ENCODE peak calls at places on chromosomes 13 and 19, in ten cellular contexts. One of them, this sample, is unnamed.

GRCh38 chr19:48419158-48419920 is 25.9 kb downstream of the GRIN2D start:
- DNase-seq in LNCaP clone FGC: no peak
- DNase-seq in ovary: peak; percentile 42
- DNase-seq in stomach: peak; percentile 49
- DNase-seq in heart right ventricle: no peak
- DNase-seq in AG04449: no peak
- DNase-seq in breast epithelium: no peak
- DNase-seq in hepatocyte: no peak
- DNase-seq in left lung: peak; percentile 74
- DNase-seq in AG04450: no peak
- DNase-seq in this sample: no peak

GRCh38 chr13:62014299-62014698 is 598.6 kb upstream of the PCDH20 start:
- DNase-seq in ovary: no peak
- DNase-seq in AG04449: no peak
- DNase-seq in AG04450: no peak
- DNase-seq in stomach: no peak
- DNase-seq in breast epithelium: no peak
- DNase-seq in hepatocyte: peak; percentile 6
- DNase-seq in left lung: no peak
- DNase-seq in LNCaP clone FGC: no peak
- DNase-seq in heart right ventricle: no peak
- DNase-seq in this sample: no peak

GRCh38 chr13:83589816-83590215 is 292.5 kb downstream of the SLITRK1 start:
- DNase-seq in breast epithelium: no peak
- DNase-seq in AG04450: no peak
- DNase-seq in left lung: no peak
- DNase-seq in hepatocyte: no peak
- DNase-seq in ovary: no peak
- DNase-seq in AG04449: no peak
- DNase-seq in LNCaP clone FGC: no peak
- DNase-seq in stomach: no peak
- DNase-seq in heart right ventricle: no peak
- DNase-seq in this sample: no peak

GRCh38 chr19:33758541-33759013 is 38.1 kb upstream of the KCTD15 start:
- DNase-seq in hepatocyte: no peak
- DNase-seq in ovary: no peak
- DNase-seq in heart right ventricle: no peak
- DNase-seq in breast epithelium: no peak
- DNase-seq in LNCaP clone FGC: no peak
- DNase-seq in AG04449: no peak
- DNase-seq in AG04450: no peak
- DNase-seq in left lung: no peak
- DNase-seq in stomach: no peak
- DNase-seq in this sample: no peak

GRCh38 chr13:46274094-46274698 is 62.5 kb downstream of the LRRC63 start:
- DNase-seq in ovary: no peak
- DNase-seq in AG04449: no peak
- DNase-seq in breast epithelium: no peak
- DNase-seq in LNCaP clone FGC: no peak
- DNase-seq in hepatocyte: no peak
- DNase-seq in heart right ventricle: no peak
- DNase-seq in AG04450: no peak
- DNase-seq in stomach: no peak
- DNase-seq in left lung: no peak
- DNase-seq in this sample: no peak

GRCh38 chr13:73661066-73661465 is 473.1 kb downstream of the KLF12 start:
- DNase-seq in LNCaP clone FGC: no peak
- DNase-seq in heart right ventricle: no peak
- DNase-seq in breast epithelium: no peak
- DNase-seq in AG04449: no peak
- DNase-seq in stomach: no peak
- DNase-seq in AG04450: no peak
- DNase-seq in hepatocyte: no peak
- DNase-seq in ovary: no peak
- DNase-seq in left lung: no peak
- DNase-seq in this sample: no peak

GRCh38 chr13:57629391-57629804 is 2.1 kb upstream of the PCDH17 start:
- DNase-seq in AG04450: no peak
- DNase-seq in breast epithelium: peak; percentile 49
- DNase-seq in stomach: no peak
- DNase-seq in left lung: peak; percentile 55
- DNase-seq in ovary: no peak
- DNase-seq in hepatocyte: peak; percentile 34
- DNase-seq in AG04449: no peak
- DNase-seq in LNCaP clone FGC: no peak
- DNase-seq in heart right ventricle: peak; percentile 14
- DNase-seq in this sample: no peak

GRCh38 chr19:41367848-41368301 is 3.9 kb upstream of the B9D2 start:
- DNase-seq in heart right ventricle: no peak
- DNase-seq in stomach: no peak
- DNase-seq in left lung: no peak
- DNase-seq in breast epithelium: no peak
- DNase-seq in ovary: no peak
- DNase-seq in hepatocyte: peak; percentile 58
- DNase-seq in LNCaP clone FGC: no peak
- DNase-seq in AG04449: peak; percentile 88
- DNase-seq in AG04450: peak; percentile 81
- DNase-seq in this sample: no peak

GRCh38 chr13:109565877-109566276 is 220.5 kb downstream of the IRS2 start:
- DNase-seq in breast epithelium: no peak
- DNase-seq in left lung: no peak
- DNase-seq in stomach: no peak
- DNase-seq in LNCaP clone FGC: no peak
- DNase-seq in ovary: no peak
- DNase-seq in AG04449: no peak
- DNase-seq in AG04450: no peak
- DNase-seq in hepatocyte: no peak
- DNase-seq in heart right ventricle: no peak
- DNase-seq in this sample: no peak

GRCh38 chr19:55993492-55993891 is 6.9 kb downstream of the NLRP5 start:
- DNase-seq in LNCaP clone FGC: no peak
- DNase-seq in hepatocyte: no peak
- DNase-seq in heart right ventricle: no peak
- DNase-seq in AG04450: no peak
- DNase-seq in ovary: no peak
- DNase-seq in left lung: no peak
- DNase-seq in AG04449: no peak
- DNase-seq in breast epithelium: no peak
- DNase-seq in stomach: no peak
- DNase-seq in this sample: no peak
- TF ChIP-seq CTCF in LNCaP clone FGC: no peak
- TF ChIP-seq CTCF in hepatocyte: no peak
- TF ChIP-seq CTCF in heart right ventricle: no peak
- TF ChIP-seq CTCF in AG04450: no peak
- TF ChIP-seq CTCF in ovary: no peak
- TF ChIP-seq CTCF in left lung: no peak
- TF ChIP-seq CTCF in AG04449: no peak
- TF ChIP-seq CTCF in breast epithelium: no peak
- TF ChIP-seq CTCF in stomach: no peak
- TF ChIP-seq CTCF in this sample: no peak

DNA sequence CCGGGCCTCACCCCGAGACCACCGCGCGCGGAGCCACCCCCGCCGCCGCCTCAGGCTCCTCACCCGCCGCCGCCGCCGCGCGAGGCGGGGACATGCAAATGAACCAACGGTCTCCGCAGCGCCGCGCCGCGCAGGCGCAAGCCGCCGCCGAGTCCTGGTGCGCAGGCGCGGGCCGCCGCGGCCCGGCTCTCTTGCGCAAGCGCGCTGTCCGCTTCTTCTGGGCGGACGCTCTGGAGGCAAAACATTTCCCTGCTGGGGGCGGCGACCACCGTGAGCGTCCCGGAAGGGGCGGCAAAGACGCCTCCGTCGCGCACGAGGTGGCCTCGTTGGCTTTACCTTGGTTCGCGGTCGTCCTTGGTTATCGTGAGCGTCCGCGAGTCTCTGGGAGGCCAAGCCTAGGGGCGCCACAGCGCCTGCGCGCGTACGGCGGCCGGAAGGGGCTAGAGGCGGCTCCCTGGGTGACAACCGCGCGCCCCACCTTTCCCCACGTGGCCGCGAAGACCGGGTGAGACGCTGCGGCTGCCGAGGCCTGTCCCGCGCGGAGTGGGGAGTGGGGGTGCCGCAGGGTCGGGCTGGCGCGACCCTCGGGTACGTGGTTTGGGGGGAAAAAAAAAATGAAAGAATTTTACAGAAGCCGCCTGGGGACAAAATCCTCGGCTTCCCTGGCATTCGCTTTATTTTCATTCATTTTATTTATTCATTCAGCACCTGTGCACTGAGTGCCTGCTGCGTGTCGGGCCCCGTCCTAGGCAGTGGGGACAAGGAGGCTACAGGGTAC is at the start of the genes ARMC6 and SUGP2:
- DNase-seq in ovary: peak; percentile 85
- DNase-seq in left lung: peak; percentile 97
- DNase-seq in hepatocyte: peak; percentile 95
- DNase-seq in heart right ventricle: peak; percentile 87
- DNase-seq in AG04449: peak; percentile 9
- DNase-seq in AG04450: peak; percentile 53
- DNase-seq in stomach: peak; percentile 88
- DNase-seq in LNCaP clone FGC: peak; percentile 35
- DNase-seq in breast epithelium: peak; percentile 75
- DNase-seq in this sample: peak; percentile 92
- TF ChIP-seq CTCF in ovary: peak; percentile 28
- TF ChIP-seq CTCF in left lung: no peak
- TF ChIP-seq CTCF in hepatocyte: no peak
- TF ChIP-seq CTCF in heart right ventricle: no peak
- TF ChIP-seq CTCF in AG04449: no peak
- TF ChIP-seq CTCF in AG04450: no peak
- TF ChIP-seq CTCF in stomach: no peak
- TF ChIP-seq CTCF in LNCaP clone FGC: no peak
- TF ChIP-seq CTCF in breast epithelium: peak; percentile 8
- TF ChIP-seq CTCF in this sample: peak; percentile 28

DNA sequence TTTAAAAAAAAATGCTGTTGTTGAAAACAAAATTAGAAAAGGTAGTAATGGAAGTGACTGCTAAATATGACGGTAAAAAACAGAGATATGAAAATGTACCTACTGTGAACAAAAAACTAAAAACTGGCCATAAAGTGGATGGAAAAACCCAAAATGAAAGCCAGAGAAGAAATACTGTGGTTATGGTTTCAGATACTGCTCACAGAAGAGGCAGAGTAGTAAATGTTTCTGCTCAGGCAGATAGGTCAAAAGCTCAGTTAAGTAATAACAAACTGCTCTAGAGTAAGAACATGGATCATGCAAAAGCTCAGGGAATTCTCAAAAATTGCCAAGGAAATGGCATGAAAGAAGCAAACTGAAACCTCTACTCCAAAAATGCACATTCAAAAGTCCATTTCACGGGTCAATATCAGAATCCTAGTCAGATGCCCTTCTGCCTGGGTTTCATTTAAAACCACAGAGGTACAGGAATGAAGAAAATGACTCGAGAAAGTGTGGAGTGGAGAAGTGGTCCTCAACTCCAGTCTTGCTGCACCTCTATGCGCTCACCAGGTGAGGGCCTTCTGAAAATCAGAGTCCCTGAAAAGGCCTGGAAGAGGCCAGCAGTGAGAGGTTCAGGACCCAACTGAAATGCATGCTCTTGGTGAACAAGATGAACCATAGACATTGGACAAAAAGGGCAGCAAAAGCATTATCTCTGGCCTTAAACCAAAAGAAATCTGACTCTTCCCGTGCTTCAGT is 315.0 kb upstream of the SPRY2 start:
- DNase-seq in AG04450: no peak
- DNase-seq in stomach: no peak
- DNase-seq in ovary: no peak
- DNase-seq in left lung: no peak
- DNase-seq in LNCaP clone FGC: no peak
- DNase-seq in heart right ventricle: no peak
- DNase-seq in AG04449: no peak
- DNase-seq in hepatocyte: no peak
- DNase-seq in breast epithelium: no peak
- DNase-seq in this sample: no peak
- TF ChIP-seq CTCF in AG04450: no peak
- TF ChIP-seq CTCF in stomach: no peak
- TF ChIP-seq CTCF in ovary: no peak
- TF ChIP-seq CTCF in left lung: no peak
- TF ChIP-seq CTCF in LNCaP clone FGC: no peak
- TF ChIP-seq CTCF in heart right ventricle: no peak
- TF ChIP-seq CTCF in AG04449: no peak
- TF ChIP-seq CTCF in hepatocyte: no peak
- TF ChIP-seq CTCF in breast epithelium: no peak
- TF ChIP-seq CTCF in this sample: no peak

GRCh38 chr13:89113744-89114143 is 1442.6 kb downstream of the SLITRK5 start:
- DNase-seq in hepatocyte: no peak
- DNase-seq in breast epithelium: no peak
- DNase-seq in ovary: no peak
- DNase-seq in AG04450: no peak
- DNase-seq in stomach: no peak
- DNase-seq in LNCaP clone FGC: no peak
- DNase-seq in AG04449: no peak
- DNase-seq in left lung: no peak
- DNase-seq in heart right ventricle: no peak
- DNase-seq in this sample: no peak

DNA sequence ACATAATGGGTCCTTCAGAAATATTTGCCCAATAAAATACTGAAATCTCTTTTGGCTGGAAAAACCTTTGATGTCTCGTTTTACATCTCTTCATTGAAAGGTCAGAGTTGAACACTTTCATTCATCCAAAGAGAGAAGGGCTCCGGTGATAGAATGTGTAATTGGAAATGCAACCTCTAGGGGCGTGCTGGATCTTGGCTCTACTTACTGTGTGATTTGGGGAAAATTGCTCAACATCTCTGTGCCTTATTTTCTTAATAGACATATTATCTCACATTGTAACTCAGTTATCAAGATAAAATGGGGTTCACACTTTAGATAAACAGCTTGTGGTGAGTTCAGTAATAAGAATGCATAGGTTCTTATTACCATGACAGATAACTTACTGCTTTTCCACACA is 1444.1 kb downstream of the SLITRK5 start:
- DNase-seq in breast epithelium: no peak
- DNase-seq in hepatocyte: no peak
- DNase-seq in AG04450: no peak
- DNase-seq in AG04449: no peak
- DNase-seq in heart right ventricle: no peak
- DNase-seq in LNCaP clone FGC: no peak
- DNase-seq in ovary: no peak
- DNase-seq in stomach: no peak
- DNase-seq in left lung: no peak
- DNase-seq in this sample: no peak
- TF ChIP-seq CTCF in breast epithelium: no peak
- TF ChIP-seq CTCF in hepatocyte: no peak
- TF ChIP-seq CTCF in AG04450: no peak
- TF ChIP-seq CTCF in AG04449: no peak
- TF ChIP-seq CTCF in heart right ventricle: no peak
- TF ChIP-seq CTCF in LNCaP clone FGC: no peak
- TF ChIP-seq CTCF in ovary: no peak
- TF ChIP-seq CTCF in stomach: no peak
- TF ChIP-seq CTCF in left lung: no peak
- TF ChIP-seq CTCF in this sample: peak; percentile 61

This sample was measured in type B pancreatic cell.